ENCODE peak calls at places on chromosome 7, in five cellular contexts. M is body of pancreas, F is cardiac muscle cell, X is Calu3, Y is heart left ventricle. H is an unnamed sample.

GRCh38 chr7:29878081-29878688 is 71.9 kb downstream of the WIPF3 start:
- DNase-seq in M (peak; percentile 34), F (peak; percentile 67), X (peak; percentile 61), Y (no peak), H (no peak)

GRCh38 chr7:2886900-2887299 is 42.8 kb upstream of the GNA12 start:
- DNase-seq in M (peak; percentile 60), F (peak; percentile 90), X (peak; percentile 85), Y (no peak), H (peak; percentile 63)

GRCh38 chr7:117659453-117660086 is 179.7 kb downstream of the CFTR start:
- DNase-seq in M (no peak), F (peak; percentile 39), X (no peak), Y (no peak), H (no peak)

GRCh38 chr7:157853076-157853788 is 516.4 kb downstream of the DNAJB6 start:
- DNase-seq in M (no peak), F (no peak), X (no peak), Y (no peak), H (no peak)

GRCh38 chr7:44251851-44252250 is 51.1 kb downstream of the YKT6 start:
- DNase-seq in M (no peak), F (no peak), X (no peak), Y (no peak), H (no peak)

GRCh38 chr7:144854839-144855424 is 19.1 kb upstream of the TPK1 start:
- DNase-seq in M (no peak), F (peak; percentile 54), X (no peak), Y (no peak), H (no peak)

GRCh38 chr7:22632674-22633073 is 94.3 kb upstream of the IL6 start:
- DNase-seq in M (no peak), F (peak; percentile 34), X (no peak), Y (no peak), H (no peak)

GRCh38 chr7:107167483-107168232 is 1.1 kb upstream of the HBP1 start:
- DNase-seq in M (peak; percentile 30), F (peak; percentile 93), X (peak; percentile 4), Y (peak; percentile 29), H (peak; percentile 72)

GRCh38 chr7:131190146-131190545 is 137.5 kb upstream of the MKLN1 start:
- DNase-seq in M (no peak), F (no peak), X (no peak), Y (no peak), H (no peak)

GRCh38 chr7:157587487-157588270 is 250.9 kb downstream of the DNAJB6 start:
- DNase-seq in M (no peak), F (no peak), X (no peak), Y (no peak), H (no peak)

GRCh38 chr7:1720325-1720724 is 50.2 kb downstream of the ELFN1 start:
- DNase-seq in M (no peak), F (no peak), X (no peak), Y (no peak), H (no peak)

GRCh38 chr7:95684037-95684436 is 87.7 kb upstream of the PDK4 start:
- DNase-seq in M (no peak), F (peak; percentile 75), X (no peak), Y (no peak), H (peak; percentile 16)

GRCh38 chr7:98777051-98777450 is 92.8 kb downstream of the TMEM130 start:
- DNase-seq in M (no peak), F (no peak), X (no peak), Y (no peak), H (no peak)

GRCh38 chr7:17370901-17371550 is 72.6 kb downstream of the AHR start:
- DNase-seq in M (no peak), F (no peak), X (no peak), Y (no peak), H (no peak)

GRCh38 chr7:30148951-30149459 is 14.2 kb downstream of the MTURN start:
- DNase-seq in M (peak; percentile 47), F (no peak), X (peak; percentile 43), Y (no peak), H (no peak)

GRCh38 chr7:151924508-151924907 is 31.7 kb upstream of the GALNTL5 start:
- DNase-seq in M (no peak), F (no peak), X (no peak), Y (no peak), H (no peak)

GRCh38 chr7:50667789-50668226 is 102.6 kb upstream of the DDC start:
- DNase-seq in M (no peak), F (peak; percentile 47), X (no peak), Y (peak; percentile 69), H (no peak)

GRCh38 chr7:107982463-107982862 is 20.5 kb downstream of the LAMB1 start:
- DNase-seq in M (no peak), F (no peak), X (no peak), Y (no peak), H (peak; percentile 72)

GRCh38 chr7:39651262-39651661 is 27.9 kb downstream of the RALA start:
- DNase-seq in M (no peak), F (peak; percentile 57), X (no peak), Y (no peak), H (no peak)

GRCh38 chr7:30974605-30975256 is 11.0 kb downstream of the GHRHR start:
- DNase-seq in M (peak; percentile 79), F (peak; percentile 69), X (peak; percentile 98), Y (peak; percentile 69), H (no peak)

GRCh38 chr7:81014266-81014665 is 95.4 kb upstream of the SEMA3C start:
- DNase-seq in M (no peak), F (peak; percentile 14), X (no peak), Y (no peak), H (no peak)

GRCh38 chr7:3439333-3440030 is 138.4 kb downstream of the SDK1 start:
- DNase-seq in M (no peak), F (peak; percentile 90), X (peak; percentile 40), Y (no peak), H (no peak)

GRCh38 chr7:154960063-154960790 is 42.7 kb downstream of the PAXIP1 start:
- DNase-seq in M (no peak), F (no peak), X (no peak), Y (no peak), H (no peak)

GRCh38 chr7:82566752-82567151 is 123.2 kb upstream of the CACNA2D1 start:
- DNase-seq in M (no peak), F (no peak), X (no peak), Y (no peak), H (no peak)

GRCh38 chr7:102125127-102125561 is 161.5 kb upstream of the SH2B2 start:
- DNase-seq in M (no peak), F (peak; percentile 87), X (no peak), Y (peak; percentile 42), H (no peak)

GRCh38 chr7:141593134-141593533 is 41.9 kb downstream of the AGK start:
- DNase-seq in M (no peak), F (peak; percentile 82), X (no peak), Y (no peak), H (no peak)

GRCh38 chr7:20998309-20998708 is 211.6 kb upstream of the SP8 start:
- DNase-seq in M (no peak), F (no peak), X (peak; percentile 36), Y (no peak), H (no peak)

GRCh38 chr7:95476904-95477594 is 8.7 kb upstream of the ASB4 start:
- DNase-seq in M (peak; percentile 79), F (peak; percentile 85), X (peak; percentile 40), Y (peak; percentile 36), H (peak; percentile 91)

GRCh38 chr7:150911590-150912267 is 59.4 kb downstream of the AOC1 start:
- DNase-seq in M (no peak), F (no peak), X (no peak), Y (no peak), H (no peak)

GRCh38 chr7:27103489-27104226 is 1.2 kb upstream of the HOXA2 start:
- DNase-seq in M (peak; percentile 10), F (no peak), X (no peak), Y (no peak), H (no peak)

H was measured in NCI-H2227 treated with DMSO at 0.1 percent for 48 hours.